ENCODE peak calls at places on chromosome 9, in four cellular contexts. Y is H1, X is K562, G is GM12878. F is an unnamed sample.

GRCh38 chr9:80839821-80840670 is 849.3 kb downstream of the TLE1 start:
- DNase-seq in Y (no peak), X (no peak), G (no peak), F (no peak)

GRCh38 chr9:130465383-130466096 is 20.8 kb downstream of the ASS1 start:
- DNase-seq in Y (no peak), X (no peak), G (no peak), F (no peak)

GRCh38 chr9:109013678-109014145 is 413 bp upstream of the CTNNAL1 start:
- DNase-seq in Y (no peak), X (no peak), G (no peak), F (no peak)

GRCh38 chr9:88852794-88853193 is 138.5 kb upstream of the S1PR3 start:
- DNase-seq in Y (no peak), X (peak), G (no peak), F (peak)

GRCh38 chr9:103867886-103868285 is 226.2 kb upstream of the SMC2 start:
- DNase-seq in Y (no peak), X (no peak), G (no peak), F (no peak)

GRCh38 chr9:101365181-101365580 is 19.6 kb downstream of the BAAT start:
- DNase-seq in Y (no peak), X (no peak), G (no peak), F (peak)

GRCh38 chr9:88388886-88389617 is 808 bp downstream of the SPIN1 start:
- DNase-seq in Y (peak), X (peak), G (no peak), F (peak)

GRCh38 chr9:97696025-97696822 is 916 bp downstream of the XPA start:
- DNase-seq in Y (no peak), X (no peak), G (no peak), F (peak)

GRCh38 chr9:73497796-73498195 is 346.1 kb downstream of the ANXA1 start:
- DNase-seq in Y (no peak), X (no peak), G (no peak), F (no peak)

GRCh38 chr9:113219972-113220371 is 1.1 kb downstream of the FKBP15 start:
- DNase-seq in Y (no peak), X (no peak), G (peak), F (peak)

GRCh38 chr9:24434183-24434582 is 111.5 kb downstream of the IZUMO3 start:
- DNase-seq in Y (no peak), X (no peak), G (no peak), F (no peak)

GRCh38 chr9:109735796-109736195 is 44.2 kb upstream of the PALM2AKAP2 start:
- DNase-seq in Y (no peak), X (no peak), G (no peak), F (no peak)

GRCh38 chr9:27625751-27626628 is 52.7 kb upstream of the C9orf72 start:
- DNase-seq in Y (no peak), X (no peak), G (no peak), F (no peak)
- TF ChIP-seq RAD21 in Y (no peak), X (no peak), G (no peak), F (no peak)

GRCh38 chr9:70142101-70142500 is 98.5 kb downstream of the MAMDC2 start:
- DNase-seq in Y (no peak), X (no peak), G (no peak), F (no peak)
- H3K9ac ChIP-seq in Y (no peak), X (no peak), G (no peak), F (no peak)

GRCh38 chr9:96382839-96383164 is 709 bp downstream of the SLC35D2 start:
- DNase-seq in Y (no peak), X (no peak), G (no peak), F (no peak)

GRCh38 chr9:96382175-96382574 is 1.3 kb downstream of the SLC35D2 start:
- DNase-seq in Y (no peak), X (no peak), G (no peak), F (peak)

GRCh38 chr9:96388144-96388543 is 4.6 kb upstream of the SLC35D2 start:
- DNase-seq in Y (no peak), X (no peak), G (no peak), F (no peak)

GRCh38 chr9:96383165-96383939 is at the start of gene SLC35D2:
- DNase-seq in Y (peak), X (peak), G (no peak), F (peak)

DNA sequence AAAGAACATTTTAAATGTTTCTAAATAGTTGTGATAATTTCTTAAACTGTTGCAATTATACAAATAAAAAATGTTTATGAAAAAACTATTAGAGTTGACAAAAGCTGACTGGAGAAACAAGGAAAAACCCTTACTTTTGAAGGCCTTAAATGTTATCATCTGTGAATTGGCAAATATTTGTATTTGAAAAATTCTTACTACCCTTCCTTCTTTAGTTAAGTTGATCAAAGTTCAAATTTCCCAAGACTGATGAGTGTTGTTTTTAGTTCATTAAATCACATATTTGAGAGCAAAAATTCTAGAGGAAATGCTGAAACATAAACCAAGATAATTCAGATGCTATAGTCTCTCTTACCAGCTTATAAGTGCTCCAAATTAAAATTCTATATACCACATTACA is 2.6 kb upstream of the SLC35D2 start:
- DNase-seq in Y (no peak), X (no peak), G (no peak), F (no peak)
- TF ChIP-seq CHD1 in Y (no peak), X (no peak), G (no peak), F (no peak)

GRCh38 chr9:35518981-35519679 is 29.2 kb downstream of the RUSC2 start:
- DNase-seq in Y (no peak), X (no peak), G (no peak), F (peak)

GRCh38 chr9:35521708-35522107 is 31.8 kb downstream of the RUSC2 start:
- DNase-seq in Y (no peak), X (no peak), G (no peak), F (peak)

GRCh38 chr9:35518212-35518917 is 28.5 kb downstream of the RUSC2 start:
- DNase-seq in Y (no peak), X (no peak), G (no peak), F (peak)

GRCh38 chr9:35520404-35520790 is 30.5 kb downstream of the RUSC2 start:
- DNase-seq in Y (no peak), X (no peak), G (no peak), F (peak)

DNA sequence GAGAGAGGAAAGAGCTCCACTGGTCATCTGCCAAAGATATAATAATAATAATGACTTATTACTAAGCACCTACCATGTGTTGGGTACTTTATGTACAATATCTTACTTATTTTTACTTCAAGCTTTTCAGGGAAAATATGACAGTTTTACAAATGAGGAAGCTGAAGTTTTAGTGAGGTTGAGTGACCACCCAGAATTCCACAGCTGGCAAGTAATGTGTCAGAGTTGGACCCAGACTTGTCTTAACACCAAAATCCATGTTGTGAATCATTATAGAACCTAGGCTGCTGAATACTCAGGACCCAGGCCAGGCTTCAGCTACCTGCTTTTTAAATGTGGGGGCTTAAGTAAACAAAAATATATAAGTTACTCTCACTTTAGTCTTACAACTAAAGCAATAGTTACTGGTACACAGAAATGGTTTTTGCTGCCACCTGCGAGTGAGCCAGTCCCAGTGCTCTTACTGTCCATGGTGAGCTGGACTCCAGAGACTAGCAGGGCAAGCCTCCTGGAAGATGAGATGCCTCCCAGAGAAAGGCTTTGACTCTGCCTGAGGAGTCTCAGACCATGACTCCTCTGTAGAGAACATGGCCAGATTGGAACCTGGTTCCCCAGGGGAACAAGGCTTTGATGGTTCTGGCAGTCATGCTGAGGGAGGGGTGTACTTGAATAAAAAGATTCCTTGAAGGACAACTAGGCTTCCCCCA is 29.9 kb downstream of the RUSC2 start:
- DNase-seq in Y (no peak), X (no peak), G (no peak), F (no peak)
- TF ChIP-seq RAD21 in Y (no peak), X (no peak), G (no peak), F (no peak)

DNA sequence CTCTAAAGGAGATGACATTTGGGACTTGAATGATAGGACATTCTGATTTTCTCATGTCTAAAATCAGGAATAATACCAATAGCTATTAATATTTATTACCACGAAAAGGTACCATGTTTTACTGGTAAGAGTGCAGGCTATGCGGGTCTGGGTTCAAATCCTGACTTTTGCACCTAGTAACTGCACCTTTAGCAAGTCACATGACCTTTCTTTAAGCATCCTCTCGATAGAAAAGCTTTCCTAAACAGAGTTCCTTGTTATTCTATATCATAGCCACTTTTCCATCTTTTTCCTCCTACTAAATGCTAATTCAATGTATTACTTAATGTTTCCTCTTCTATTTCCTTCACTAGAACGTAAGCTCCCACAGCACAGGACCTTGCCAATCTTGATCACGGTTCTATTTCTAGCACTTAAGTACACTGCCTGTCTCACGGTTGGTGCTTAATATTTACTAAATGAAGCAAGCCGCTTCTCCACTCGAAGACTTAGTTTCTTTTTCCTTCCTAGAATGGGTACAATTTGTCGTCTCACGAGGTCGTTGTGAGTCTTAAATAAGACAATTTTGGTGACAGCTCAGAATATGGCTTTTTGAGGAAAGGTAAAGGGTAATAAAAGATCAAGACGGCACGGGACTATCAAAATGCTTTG is 816 bp downstream of the RBM18 start:
- DNase-seq in Y (no peak), X (no peak), G (no peak), F (peak)
- H3K9ac ChIP-seq in Y (peak), X (peak), G (peak), F (peak)

GRCh38 chr9:137453643-137454081 is 5.5 kb downstream of the NSMF start:
- DNase-seq in Y (peak), X (peak), G (no peak), F (peak)
- TF ChIP-seq CHD1 in Y (no peak), X (no peak), G (no peak), F (no peak)

GRCh38 chr9:18296702-18297531 is 177.0 kb upstream of the ADAMTSL1 start:
- DNase-seq in Y (no peak), X (no peak), G (no peak), F (peak)
- TF ChIP-seq RAD21 in Y (no peak), X (no peak), G (no peak), F (no peak)

DNA sequence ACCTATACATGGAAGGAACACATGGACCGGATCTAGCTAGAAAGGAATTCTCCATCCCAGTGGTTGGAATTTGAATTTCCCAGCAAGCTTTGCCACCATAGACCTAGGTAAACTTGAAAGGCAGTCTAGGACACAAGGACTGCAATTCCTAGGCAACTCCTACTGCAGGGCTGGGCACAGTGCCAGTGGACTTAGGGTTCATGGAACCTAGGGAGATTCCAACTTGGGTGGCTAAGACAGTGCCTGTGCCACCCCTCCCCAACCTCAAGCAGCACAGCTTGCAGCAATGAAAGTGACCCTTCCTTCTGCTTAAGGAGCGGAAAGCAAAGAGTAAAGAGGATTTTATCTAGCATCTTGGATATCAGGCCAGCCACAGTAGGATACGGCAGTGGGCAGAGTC is 663.3 kb downstream of the ELAVL2 start:
- DNase-seq in Y (no peak), X (no peak), G (no peak), F (no peak)
- H3K9ac ChIP-seq in Y (no peak), X (no peak), G (no peak), F (no peak)